ENCODE peak calls at places on chromosome 17, in eight cellular contexts. Q is esophagus squamous epithelium, P is left lung, A is thyroid gland, O is neural progenitor cell, K is SK-N-SH, M is osteoblast, D is IMR-90. B is an unnamed sample. For H3K4me1 and H3K36me3, the result is how much of the 10 kb centered on the place peaks cover.

GRCh38 chr17:62824290-62825135 is 16.4 kb upstream of the MARCHF10 start:
- DNase-seq in Q (no peak), P (no peak), A (no peak), O (peak), K (no peak), M (peak), D (peak), B (no peak)

GRCh38 chr17:39239640-39240314 is 14.0 kb upstream of the STAC2 start:
- DNase-seq in Q (no peak), P (no peak), A (peak), O (peak), K (peak), M (peak), D (no peak), B (peak)

GRCh38 chr17:57408064-57408811 is 151.9 kb downstream of the MSI2 start:
- DNase-seq in Q (no peak), P (no peak), A (no peak), O (peak), K (no peak), M (no peak), D (no peak), B (peak)

GRCh38 chr17:7856081-7856791 is 1.1 kb downstream of the NAA38 start:
- DNase-seq in Q (no peak), P (peak), A (no peak), O (peak), K (peak), M (peak), D (no peak), B (peak)

GRCh38 chr17:69575346-69575761 is 160.9 kb downstream of the MAP2K6 start:
- DNase-seq in Q (no peak), P (no peak), A (peak), O (peak), K (no peak), M (no peak), D (peak), B (no peak)

GRCh38 chr17:50872710-50873424 is 6.7 kb upstream of the TOB1 start:
- DNase-seq in Q (no peak), P (no peak), A (peak), O (no peak), K (no peak), M (peak), D (peak), B (no peak)

GRCh38 chr17:21300601-21301571 is 16.4 kb downstream of the MAP2K3 start:
- DNase-seq in Q (no peak), P (no peak), A (no peak), O (no peak), K (no peak), M (peak), D (no peak), B (peak)

GRCh38 chr17:48952904-48953303 is 8.3 kb upstream of the SNF8 start:
- DNase-seq in Q (no peak), P (no peak), A (no peak), O (no peak), K (no peak), M (no peak), D (no peak), B (no peak)

GRCh38 chr17:76569607-76570279 is 15.9 kb downstream of the ST6GALNAC2 start:
- DNase-seq in Q (no peak), P (no peak), A (peak), O (peak), K (peak), M (no peak), D (no peak), B (no peak)

GRCh38 chr17:75776399-75777242 is 8.0 kb upstream of the UNK start:
- DNase-seq in Q (no peak), P (no peak), A (peak), O (no peak), K (no peak), M (peak), D (no peak), B (no peak)

GRCh38 chr17:17924131-17924856 is 47.9 kb downstream of the TOM1L2 start:
- DNase-seq in Q (no peak), P (no peak), A (peak), O (no peak), K (no peak), M (no peak), D (no peak), B (no peak)

GRCh38 chr17:82767041-82767754 is 15.3 kb downstream of the TBCD start:
- DNase-seq in Q (no peak), P (no peak), A (peak), O (peak), K (peak), M (peak), D (peak), B (peak)

GRCh38 chr17:33732116-33732515 is 439.0 kb upstream of the ASIC2 start:
- DNase-seq in Q (no peak), P (no peak), A (no peak), O (peak), K (no peak), M (no peak), D (peak), B (no peak)

GRCh38 chr17:18921912-18922451 is 30.0 kb upstream of the SLC5A10 start:
- DNase-seq in Q (no peak), P (no peak), A (peak), O (no peak), K (no peak), M (peak), D (peak), B (no peak)

GRCh38 chr17:46123607-46124006 is 69.6 kb downstream of the KANSL1 start:
- DNase-seq in Q (no peak), P (no peak), A (no peak), O (no peak), K (no peak), M (no peak), D (no peak), B (no peak)
- H3K4me1 ChIP-seq in Q (under half), P (half or more), A (under half), O (under half), K (under half), M (under half), D (under half), B (half or more)

DNA sequence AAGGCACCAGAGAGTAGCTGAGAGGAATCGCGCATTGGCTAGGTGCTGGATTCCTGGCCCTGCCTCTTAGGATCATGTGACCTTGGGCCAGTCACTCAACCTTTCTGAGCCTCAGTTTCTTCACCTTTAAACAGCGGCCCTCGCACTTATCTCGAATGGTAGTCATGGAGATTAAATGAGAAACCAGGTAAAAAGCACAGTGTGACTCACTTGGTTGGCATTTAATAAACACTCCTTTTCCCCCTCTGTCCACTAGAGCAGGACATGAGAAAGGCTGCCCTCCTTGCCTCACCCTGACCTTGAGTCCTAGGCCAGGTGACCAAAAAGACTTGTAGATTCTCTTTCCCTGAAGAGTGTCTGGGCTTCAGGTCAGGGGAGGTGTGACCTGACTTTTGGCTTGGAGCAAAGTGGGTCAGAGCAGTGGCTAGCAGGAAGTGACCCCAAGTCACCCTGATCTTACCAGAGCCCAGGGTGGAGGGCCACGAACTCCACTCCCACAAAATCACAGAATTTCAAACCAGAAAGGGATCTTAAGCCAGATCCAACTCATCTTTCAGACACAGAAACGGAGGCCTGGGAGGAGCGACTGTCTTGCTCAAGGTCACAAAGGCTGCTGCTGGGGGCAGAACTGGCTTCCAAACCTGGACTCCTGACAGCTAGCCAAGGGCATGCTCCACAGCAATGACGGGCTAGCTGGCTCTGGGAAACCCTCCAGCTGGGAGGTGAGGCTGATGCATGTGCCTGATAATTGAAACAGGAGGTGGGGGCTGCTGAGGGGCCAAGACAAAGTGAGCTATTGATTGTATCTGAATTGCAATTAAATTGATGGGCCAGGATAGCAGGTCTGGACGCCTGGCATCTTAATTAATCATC is 65.2 kb downstream of the PIPOX start:
- DNase-seq in Q (no peak), P (peak), A (peak), O (no peak), K (peak), M (no peak), D (no peak), B (no peak)
- H3K36me3 ChIP-seq in Q (under half), P (half or more), A (under half), O (under half), K (under half), M (under half), D (half or more), B (half or more)

GRCh38 chr17:40347319-40348135 is 17.0 kb downstream of the GJD3 start:
- DNase-seq in Q (no peak), P (no peak), A (no peak), O (no peak), K (peak), M (peak), D (no peak), B (no peak)
- H3K4me1 ChIP-seq in Q (half or more), P (half or more), A (half or more), O (half or more), K (half or more), M (half or more), D (half or more), B (half or more)

GRCh38 chr17:6592193-6592592 is 35.8 kb upstream of the PITPNM3 start:
- DNase-seq in Q (no peak), P (no peak), A (no peak), O (no peak), K (no peak), M (no peak), D (peak), B (no peak)

GRCh38 chr17:6588165-6588564 is 31.8 kb upstream of the PITPNM3 start:
- DNase-seq in Q (no peak), P (no peak), A (no peak), O (no peak), K (no peak), M (no peak), D (no peak), B (no peak)

GRCh38 chr17:6591599-6592158 is 35.3 kb upstream of the PITPNM3 start:
- DNase-seq in Q (no peak), P (no peak), A (no peak), O (no peak), K (no peak), M (no peak), D (peak), B (no peak)

GRCh38 chr17:6587310-6587709 is 31.0 kb upstream of the PITPNM3 start:
- DNase-seq in Q (no peak), P (no peak), A (no peak), O (no peak), K (no peak), M (no peak), D (no peak), B (no peak)

DNA sequence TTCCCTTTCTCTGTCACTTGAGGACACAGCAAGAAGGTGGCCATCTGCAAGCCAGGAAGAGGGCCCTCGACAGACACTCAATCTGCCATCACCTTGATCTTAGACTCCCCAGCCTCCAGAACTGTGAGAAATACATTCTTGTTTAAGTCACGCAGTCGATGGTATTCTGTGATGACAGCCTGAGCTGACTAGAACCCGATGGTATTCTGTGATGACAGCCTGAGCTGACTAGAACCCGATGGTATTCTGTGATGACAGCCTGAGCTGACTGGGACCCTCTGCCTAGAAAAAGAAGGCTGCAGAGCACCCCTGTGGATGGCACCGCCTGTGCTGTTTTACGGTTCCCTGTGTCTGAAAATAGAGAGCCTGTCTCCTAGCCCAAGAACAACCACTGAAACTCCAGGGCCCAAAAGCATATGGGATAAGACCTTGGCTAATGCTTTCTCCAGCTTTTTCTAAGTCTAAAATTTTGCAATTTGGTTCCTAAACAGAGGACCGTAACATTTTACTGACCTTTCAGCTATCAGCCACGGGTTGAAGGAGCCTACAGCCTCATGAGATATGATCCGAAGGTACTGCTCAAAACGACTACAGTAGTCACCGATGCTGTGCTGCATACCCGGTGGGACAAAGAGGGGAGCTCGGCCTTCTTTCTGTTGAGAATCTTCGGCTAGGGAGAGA is 33.1 kb upstream of the PITPNM3 start:
- DNase-seq in Q (no peak), P (no peak), A (no peak), O (no peak), K (no peak), M (no peak), D (peak), B (no peak)
- H3K36me3 ChIP-seq in Q (under half), P (half or more), A (half or more), O (under half), K (half or more), M (half or more), D (under half), B (half or more)

GRCh38 chr17:74450231-74450630 is 16.2 kb upstream of the CD300A start:
- DNase-seq in Q (no peak), P (no peak), A (no peak), O (no peak), K (no peak), M (peak), D (no peak), B (no peak)
- H3K4me1 ChIP-seq in Q (under half), P (under half), A (under half), O (under half), K (under half), M (under half), D (under half), B (under half)

GRCh38 chr17:43092891-43093290 is 32.3 kb downstream of the BRCA1 start:
- DNase-seq in Q (no peak), P (no peak), A (no peak), O (no peak), K (no peak), M (no peak), D (peak), B (no peak)
- H3K36me3 ChIP-seq in Q (under half), P (under half), A (under half), O (under half), K (under half), M (under half), D (under half), B (under half)

GRCh38 chr17:61443475-61443882 is 8.7 kb upstream of the TBX4 start:
- DNase-seq in Q (no peak), P (no peak), A (no peak), O (no peak), K (peak), M (peak), D (no peak), B (no peak)
- H3K4me1 ChIP-seq in Q (under half), P (under half), A (under half), O (under half), K (under half), M (under half), D (under half), B (under half)

B was measured in lower lobe of right lung.